ENCODE peak calls at places on chromosomes 6 and 20, in five cellular contexts. J is PC-9, M is fibroblast of lung, K is endodermal cell, H is thyroid gland. L is an unnamed sample. For H3K36me3, the result is how much of the 10 kb centered on the place peaks cover.

GRCh38 chr20:46423342-46423741 is 16.9 kb upstream of the ELMO2 start:
- DNase-seq in J (no peak), M (no peak), K (peak), H (no peak), L (no peak)

GRCh38 chr6:132790450-132790849 is 8.0 kb downstream of the SLC18B1 start:
- DNase-seq in J (no peak), M (no peak), K (no peak), H (no peak), L (no peak)

GRCh38 chr20:38872036-38872435 is 54.2 kb upstream of the FAM83D start:
- DNase-seq in J (peak), M (no peak), K (no peak), H (no peak), L (no peak)

GRCh38 chr6:157556671-157557430 is 175.9 kb downstream of the ZDHHC14 start:
- DNase-seq in J (no peak), M (no peak), K (peak), H (no peak), L (no peak)

GRCh38 chr20:6651016-6651415 is 116.5 kb upstream of the BMP2 start:
- DNase-seq in J (peak), M (peak), K (no peak), H (no peak), L (peak)

GRCh38 chr20:51457281-51457932 is 85.1 kb downstream of the NFATC2 start:
- DNase-seq in J (peak), M (peak), K (no peak), H (peak), L (peak)

GRCh38 chr6:77264970-77265369 is 198.3 kb downstream of the HTR1B start:
- DNase-seq in J (no peak), M (no peak), K (peak), H (no peak), L (no peak)

GRCh38 chr6:113291751-113292445 is 565.2 kb upstream of the MARCKS start:
- DNase-seq in J (no peak), M (peak), K (no peak), H (peak), L (no peak)

GRCh38 chr20:48205786-48206185 is 420.5 kb upstream of the SULF2 start:
- DNase-seq in J (no peak), M (no peak), K (peak), H (no peak), L (no peak)

GRCh38 chr20:38586181-38586525 is 5.2 kb downstream of the ADIG start:
- DNase-seq in J (no peak), M (no peak), K (no peak), H (no peak), L (no peak)

GRCh38 chr6:139371421-139372253 is 2.8 kb downstream of the CITED2 start:
- DNase-seq in J (no peak), M (peak), K (no peak), H (no peak), L (no peak)

GRCh38 chr6:169845426-169846285 is 94.2 kb downstream of the ERMARD start:
- DNase-seq in J (no peak), M (no peak), K (peak), H (no peak), L (no peak)

GRCh38 chr6:136036601-136037000 is 185.1 kb downstream of the PDE7B start:
- DNase-seq in J (no peak), M (no peak), K (no peak), H (no peak), L (no peak)

GRCh38 chr6:106360410-106360988 is at the start of gene CRYBG1:
- DNase-seq in J (peak), M (peak), K (peak), H (peak), L (no peak)

GRCh38 chr20:19815553-19815991 is 57.5 kb downstream of the RIN2 start:
- DNase-seq in J (peak), M (peak), K (no peak), H (no peak), L (peak)

GRCh38 chr6:163872335-163872734 is 457.8 kb downstream of the QKI start:
- DNase-seq in J (no peak), M (peak), K (no peak), H (no peak), L (no peak)

GRCh38 chr6:148200302-148200701 is 142.3 kb upstream of the SASH1 start:
- DNase-seq in J (no peak), M (no peak), K (no peak), H (peak), L (no peak)

GRCh38 chr20:43975096-43975768 is 60.6 kb downstream of the TOX2 start:
- DNase-seq in J (peak), M (peak), K (no peak), H (no peak), L (peak)

GRCh38 chr6:158231551-158232444 is 63.6 kb downstream of the GTF2H5 start:
- DNase-seq in J (peak), M (peak), K (peak), H (peak), L (no peak)

DNA sequence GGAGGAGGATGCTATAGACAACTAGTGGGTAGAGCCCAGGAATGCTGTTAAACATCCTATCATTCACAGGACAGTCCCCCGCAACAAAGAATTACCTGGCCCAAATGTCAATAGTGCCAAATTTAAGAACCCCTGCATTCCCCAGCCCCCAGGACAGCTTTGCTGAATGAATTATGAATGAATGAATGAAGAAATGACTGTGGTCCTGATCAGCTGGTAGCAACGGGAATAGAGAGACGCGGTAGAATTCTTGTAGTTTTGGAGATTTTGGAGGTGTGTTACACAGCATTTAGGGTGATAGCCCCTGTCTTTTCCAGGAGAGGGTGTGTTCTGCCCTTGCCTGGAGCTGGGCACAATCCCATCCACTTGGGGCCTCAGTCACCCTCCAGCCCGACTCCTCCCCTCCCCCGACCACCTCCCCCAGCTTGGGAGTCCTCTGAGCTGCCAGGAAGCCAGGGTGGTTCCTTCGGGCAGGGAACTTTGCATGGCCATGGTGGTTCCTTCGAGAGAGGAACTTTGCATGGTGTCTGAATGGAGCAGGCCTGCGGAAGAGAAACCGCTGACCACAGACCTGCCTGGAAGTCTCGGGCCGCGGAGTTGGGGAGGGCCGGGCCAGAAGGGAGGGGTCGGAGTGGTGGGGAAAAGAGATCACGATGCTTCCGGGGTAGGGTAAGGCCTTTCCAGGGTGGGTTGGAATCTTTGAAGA is 1.0 kb upstream of the HCK start:
- DNase-seq in J (no peak), M (no peak), K (peak), H (peak), L (no peak)
- H3K4me3 ChIP-seq in J (no peak), M (no peak), K (no peak), H (no peak), L (no peak)

DNA sequence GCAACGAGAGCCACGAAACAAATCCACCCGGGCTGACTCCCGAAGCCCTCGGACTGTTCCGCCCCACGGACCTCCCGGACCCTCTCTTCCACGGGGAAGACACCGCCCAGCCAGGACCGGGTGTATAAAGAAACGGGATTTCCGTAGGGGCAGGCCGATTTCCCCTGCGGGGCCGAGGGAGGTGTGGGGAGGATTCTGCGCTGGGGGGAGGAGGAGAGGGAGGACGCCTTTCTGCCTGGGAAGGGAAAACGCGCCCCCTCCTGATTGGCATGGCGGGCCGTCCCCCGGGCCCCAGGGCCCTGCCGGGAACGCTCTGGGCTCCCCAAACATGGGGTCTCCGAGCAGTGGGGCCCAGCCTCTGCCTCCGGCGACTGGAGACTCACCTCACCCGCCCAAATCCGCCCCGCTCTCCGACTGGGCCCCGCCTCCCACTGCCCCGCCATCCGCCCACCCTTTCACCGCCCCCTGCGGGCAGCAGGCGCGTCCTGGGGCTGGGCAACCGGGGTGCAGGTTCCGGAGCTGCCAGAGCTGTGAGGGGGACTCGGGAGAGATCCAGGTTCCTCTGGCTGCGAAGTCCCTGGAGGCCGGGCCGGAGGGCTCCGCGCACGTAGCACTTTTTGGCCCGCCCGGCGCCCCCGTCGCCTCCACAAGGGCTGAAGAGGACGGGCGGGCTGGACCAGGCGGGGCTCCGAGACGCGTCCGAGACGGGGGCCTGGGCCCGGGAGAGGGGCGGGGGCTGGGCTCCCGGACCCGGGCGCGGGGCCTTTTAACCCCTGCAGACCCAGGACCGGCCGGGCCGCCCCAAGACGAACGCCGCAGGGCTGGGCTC is 586 bp upstream of the PPDPF start:
- DNase-seq in J (peak), M (peak), K (peak), H (peak), L (no peak)
- TF ChIP-seq CTCF in J (no peak), M (peak), K (peak), H (no peak), L (peak)

GRCh38 chr20:478010-478948 is 15.9 kb upstream of the TBC1D20 start:
- DNase-seq in J (no peak), M (peak), K (no peak), H (no peak), L (no peak)
- H3K36me3 ChIP-seq in J (under half), M (under half), K (half or more), H (under half), L (under half)

GRCh38 chr6:10720229-10720959 is 2.5 kb upstream of the TMEM14C start:
- DNase-seq in J (no peak), M (peak), K (no peak), H (peak), L (no peak)
- H3K4me3 ChIP-seq in J (peak), M (peak), K (no peak), H (peak), L (peak)

DNA sequence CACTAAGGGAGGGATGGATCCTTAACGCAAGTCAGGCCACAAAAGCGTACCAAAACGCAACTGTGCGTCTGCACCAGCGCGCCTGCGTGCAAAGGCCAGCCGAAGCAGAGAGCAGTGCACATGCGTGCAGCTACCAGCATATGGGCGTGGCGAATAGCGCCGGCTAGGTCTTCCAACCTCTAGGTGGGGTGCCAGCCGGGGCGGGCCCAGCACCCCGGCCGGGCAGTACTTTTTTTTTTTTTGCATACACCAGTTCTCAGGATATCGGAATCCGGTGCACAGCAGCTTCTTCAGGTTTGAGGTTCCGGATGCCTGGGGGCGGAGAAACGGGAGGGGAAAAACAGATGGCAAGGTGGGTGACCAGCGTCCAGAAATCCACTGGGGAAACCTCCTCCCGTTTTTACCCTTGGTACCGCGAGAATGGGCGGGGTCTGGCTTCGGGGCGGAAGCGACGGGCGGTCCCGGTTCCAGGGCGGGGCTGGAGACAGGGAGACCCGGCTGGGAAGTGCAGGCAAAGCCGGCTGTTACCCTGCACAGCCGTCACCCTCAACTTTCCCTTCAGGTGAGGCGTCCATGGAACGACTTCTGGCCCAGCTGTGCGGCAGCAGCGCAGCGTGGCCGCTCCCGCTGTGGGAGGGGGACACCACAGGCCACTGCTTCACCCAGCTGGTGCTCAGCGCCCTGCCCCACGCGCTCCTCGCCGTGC is at the start of gene ABCC10:
- DNase-seq in J (peak), M (peak), K (peak), H (peak), L (peak)
- TF ChIP-seq CTCF in J (peak), M (peak), K (peak), H (peak), L (peak)

GRCh38 chr6:17962436-17963031 is 24.9 kb downstream of the KIF13A start:
- DNase-seq in J (no peak), M (peak), K (no peak), H (no peak), L (peak)

GRCh38 chr6:17959317-17959716 is 28.1 kb downstream of the KIF13A start:
- DNase-seq in J (no peak), M (peak), K (no peak), H (no peak), L (no peak)

GRCh38 chr6:17957488-17957887 is 29.9 kb downstream of the KIF13A start:
- DNase-seq in J (no peak), M (peak), K (no peak), H (no peak), L (no peak)

DNA sequence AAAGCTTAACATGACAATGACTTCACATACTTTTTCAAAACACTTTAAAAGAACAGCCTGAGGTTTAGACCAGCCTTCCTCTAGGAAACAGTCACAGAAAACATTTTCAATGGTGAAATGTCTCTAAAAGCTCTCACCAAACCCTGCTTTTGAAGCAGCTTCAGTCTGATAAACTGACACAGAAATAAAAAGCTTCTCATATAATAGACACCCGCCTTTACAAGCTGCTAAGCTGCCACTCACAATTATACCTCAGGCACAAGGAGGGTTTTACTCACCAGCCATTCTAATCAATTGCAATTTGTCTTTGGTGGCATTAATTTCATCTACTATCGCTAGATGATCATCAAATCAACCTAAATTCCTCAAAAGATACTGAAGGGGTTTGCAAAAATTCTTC is 29.5 kb downstream of the KIF13A start:
- DNase-seq in J (no peak), M (no peak), K (no peak), H (no peak), L (no peak)
- H3K36me3 ChIP-seq in J (under half), M (under half), K (under half), H (under half), L (under half)

GRCh38 chr20:10665791-10666190 is 8.0 kb downstream of the JAG1 start:
- DNase-seq in J (no peak), M (no peak), K (peak), H (no peak), L (no peak)
- H3K4me3 ChIP-seq in J (no peak), M (no peak), K (no peak), H (no peak), L (no peak)

GRCh38 chr20:49278036-49278816 is at the start of gene ZNFX1:
- DNase-seq in J (peak), M (peak), K (peak), H (peak), L (peak)
- TF ChIP-seq CTCF in J (no peak), M (no peak), K (peak), H (no peak), L (no peak)